ENCODE peak calls at places on chromosomes 4 and X, in four cellular contexts. E is fibroblast of villous mesenchyme, N is endothelial cell, S is OCI-LY7. I is an unnamed sample.

GRCh38 chr4:182554736-182555135 is 311.5 kb downstream of the TENM3 start:
- DNase-seq in S (no peak), N (no peak), E (no peak), I (no peak)

GRCh38 chrX:54570332-54570731 is 40.3 kb downstream of the GNL3L start:
- DNase-seq in E (no peak), N (no peak), S (no peak), I (no peak)

GRCh38 chr4:67531349-67531748 is 14.0 kb downstream of the CENPC start:
- DNase-seq in E (no peak), N (no peak), S (no peak), I (no peak)

GRCh38 chr4:87097075-87097474 is 123.3 kb downstream of the KLHL8 start:
- DNase-seq in N (peak), S (no peak), E (no peak), I (no peak)

GRCh38 chr4:151169223-151169622 is 69.8 kb downstream of the RPS3A start:
- DNase-seq in S (no peak), N (no peak), E (peak), I (no peak)

GRCh38 chrX:72316408-72317079 is 10.8 kb upstream of the CITED1 start:
- DNase-seq in E (no peak), S (no peak), N (no peak), I (no peak)

GRCh38 chrX:80578518-80579105 is 158.4 kb downstream of the TENT5D start:
- DNase-seq in N (no peak), S (peak), E (peak), I (peak)

GRCh38 chrX:39718951-39719350 is 378.8 kb downstream of the BCOR start:
- DNase-seq in S (no peak), E (no peak), N (no peak), I (no peak)

GRCh38 chr4:21795091-21795490 is 153.5 kb downstream of the KCNIP4 start:
- DNase-seq in N (no peak), E (peak), S (no peak), I (no peak)

GRCh38 chr4:85725727-85726170 is 250.8 kb downstream of the ARHGAP24 start:
- DNase-seq in N (no peak), E (peak), S (peak), I (peak)

GRCh38 chr4:7383251-7383650 is 51.5 kb downstream of the PSAPL1 start:
- DNase-seq in N (peak), E (no peak), S (no peak), I (no peak)

GRCh38 chrX:18906286-18906685 is 77.6 kb downstream of the PHKA2 start:
- DNase-seq in S (no peak), E (no peak), N (no peak), I (no peak)

GRCh38 chr4:6494431-6495295 is 22.2 kb upstream of the PPP2R2C start:
- DNase-seq in E (no peak), S (no peak), N (no peak), I (no peak)

GRCh38 chrX:119758682-119759332 is 419 bp downstream of the SOWAHD start:
- DNase-seq in N (peak), S (no peak), E (no peak), I (no peak)

GRCh38 chrX:34503119-34503518 is 154.0 kb downstream of the TMEM47 start:
- DNase-seq in E (no peak), S (no peak), N (no peak), I (no peak)

GRCh38 chr4:130545596-130545995 is 1449.6 kb downstream of the C4orf33 start:
- DNase-seq in N (no peak), S (no peak), E (no peak), I (no peak)
- TF ChIP-seq CTCF in N (no peak), S (no peak), E (no peak), I (no peak)

DNA sequence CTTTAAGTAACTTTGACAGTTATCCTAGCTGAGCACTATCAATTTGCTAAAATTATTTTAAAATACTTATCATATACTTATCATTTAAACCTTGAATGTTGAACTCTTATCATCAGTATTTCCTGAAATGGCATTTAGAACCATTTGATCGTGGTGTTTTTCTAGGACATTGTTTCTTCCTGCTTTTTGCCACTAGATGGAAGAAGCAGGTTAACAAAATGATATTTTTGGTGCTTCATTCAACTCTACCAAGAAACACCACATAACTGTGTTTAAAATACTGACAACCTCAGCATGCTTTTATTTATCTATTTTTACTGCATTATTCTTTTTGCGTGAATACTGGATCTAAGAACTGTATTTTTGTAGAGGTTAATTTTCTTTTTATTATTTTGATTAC is 44.6 kb downstream of the C4orf33 start:
- DNase-seq in N (no peak), S (no peak), E (no peak), I (no peak)
- TF ChIP-seq CTCF in N (no peak), S (no peak), E (no peak), I (no peak)

GRCh38 chr4:131974730-131975129 is 1174.4 kb upstream of the PCDH10 start:
- DNase-seq in N (no peak), E (peak), S (no peak), I (no peak)
- TF ChIP-seq CTCF in N (no peak), E (no peak), S (no peak), I (no peak)

DNA sequence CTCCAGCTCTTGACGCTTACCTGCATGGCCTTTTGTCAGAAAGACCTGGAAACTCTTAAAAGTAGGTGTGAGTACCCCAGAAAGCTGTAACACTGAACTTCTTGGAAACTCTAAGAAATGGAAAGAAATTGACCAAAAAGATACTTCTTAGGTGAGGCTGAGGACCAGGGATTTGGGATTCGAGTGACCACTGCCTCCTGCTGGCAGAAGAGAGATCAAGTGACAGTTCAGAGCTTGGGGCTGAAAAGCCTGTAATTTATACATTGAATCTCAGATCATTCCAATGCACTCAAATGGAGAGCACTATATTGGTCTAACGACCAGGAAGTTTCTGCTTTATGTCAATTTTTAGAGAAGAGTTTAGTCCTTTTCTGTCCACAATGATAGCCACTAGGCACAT is 204.6 kb downstream of the PDGFRA start:
- DNase-seq in N (peak), E (peak), S (no peak), I (no peak)
- TF ChIP-seq CTCF in N (peak), E (peak), S (peak), I (no peak)

GRCh38 chr4:122309988-122310626 is 68.7 kb upstream of the ADAD1 start:
- DNase-seq in N (no peak), S (peak), E (peak), I (no peak)
- TF ChIP-seq CTCF in N (peak), S (peak), E (peak), I (peak)

DNA sequence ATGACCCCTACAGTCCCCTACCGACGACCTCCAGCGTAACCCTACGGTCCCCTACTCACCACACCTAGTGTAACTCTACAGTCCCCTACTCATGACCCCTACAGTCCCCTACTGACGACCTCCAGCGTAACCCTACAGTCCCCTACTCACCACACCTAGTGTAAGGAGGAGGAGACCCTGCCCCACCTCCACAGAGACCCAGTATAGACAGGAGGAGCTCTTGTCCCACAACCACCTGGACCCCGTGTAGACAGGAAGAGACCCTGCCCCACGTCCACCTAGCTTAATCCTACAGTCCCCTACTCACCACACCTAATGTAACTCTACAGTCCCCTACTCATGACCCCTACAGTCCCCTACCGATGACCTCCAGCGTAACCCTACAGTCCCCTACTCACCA is 26.9 kb downstream of the CSF2RA start:
- DNase-seq in N (no peak), E (no peak), S (no peak), I (no peak)
- TF ChIP-seq CTCF in N (no peak), E (no peak), S (no peak), I (no peak)